ENCODE peak calls at places on chromosome 4, in seven cellular contexts. One of them, this sample, is unnamed.
A peak's percentile ranks its signal among the peaks of the same experiment; 100 is the strongest.

GRCh38 chr4:52868138-52868537 is 6.0 kb downstream of the RASL11B start:
- DNase-seq in fibroblast of lung: no peak
- DNase-seq in mammary epithelial cell: no peak
- DNase-seq in CD8-positive, alpha-beta T cell: no peak
- DNase-seq in pancreas: no peak
- DNase-seq in astrocyte: no peak
- DNase-seq in PC-9: no peak
- DNase-seq in this sample: no peak

GRCh38 chr4:125317526-125317880 is 2.7 kb downstream of the FAT4 start:
- DNase-seq in CD8-positive, alpha-beta T cell: no peak
- DNase-seq in astrocyte: peak; percentile 33
- DNase-seq in pancreas: no peak
- DNase-seq in PC-9: no peak
- DNase-seq in mammary epithelial cell: peak; percentile 30
- DNase-seq in fibroblast of lung: peak; percentile 63
- DNase-seq in this sample: peak; percentile 24

GRCh38 chr4:89216422-89216821 is 91.2 kb downstream of the GPRIN3 start:
- DNase-seq in fibroblast of lung: no peak
- DNase-seq in CD8-positive, alpha-beta T cell: no peak
- DNase-seq in astrocyte: no peak
- DNase-seq in mammary epithelial cell: no peak
- DNase-seq in PC-9: no peak
- DNase-seq in pancreas: no peak
- DNase-seq in this sample: no peak

GRCh38 chr4:54929459-54929858 is 195.9 kb downstream of the KDR start:
- DNase-seq in mammary epithelial cell: no peak
- DNase-seq in fibroblast of lung: no peak
- DNase-seq in PC-9: no peak
- DNase-seq in CD8-positive, alpha-beta T cell: no peak
- DNase-seq in pancreas: no peak
- DNase-seq in astrocyte: no peak
- DNase-seq in this sample: no peak

GRCh38 chr4:157204634-157205244 is 15.8 kb upstream of the GRIA2 start:
- DNase-seq in CD8-positive, alpha-beta T cell: no peak
- DNase-seq in pancreas: peak; percentile 55
- DNase-seq in fibroblast of lung: no peak
- DNase-seq in astrocyte: no peak
- DNase-seq in PC-9: no peak
- DNase-seq in mammary epithelial cell: no peak
- DNase-seq in this sample: no peak

GRCh38 chr4:126957555-126958440 is 675.0 kb upstream of the INTU start:
- DNase-seq in astrocyte: no peak
- DNase-seq in CD8-positive, alpha-beta T cell: no peak
- DNase-seq in fibroblast of lung: peak; percentile 70
- DNase-seq in pancreas: no peak
- DNase-seq in PC-9: no peak
- DNase-seq in mammary epithelial cell: peak; percentile 10
- DNase-seq in this sample: peak; percentile 34

GRCh38 chr4:72924814-72925213 is 144.7 kb downstream of the COX18 start:
- DNase-seq in mammary epithelial cell: no peak
- DNase-seq in PC-9: no peak
- DNase-seq in astrocyte: no peak
- DNase-seq in CD8-positive, alpha-beta T cell: no peak
- DNase-seq in pancreas: no peak
- DNase-seq in fibroblast of lung: no peak
- DNase-seq in this sample: no peak

GRCh38 chr4:142274137-142274536 is 572.0 kb downstream of the INPP4B start:
- DNase-seq in PC-9: peak; percentile 57
- DNase-seq in astrocyte: peak; percentile 75
- DNase-seq in mammary epithelial cell: peak; percentile 71
- DNase-seq in pancreas: no peak
- DNase-seq in CD8-positive, alpha-beta T cell: no peak
- DNase-seq in fibroblast of lung: peak; percentile 91
- DNase-seq in this sample: peak; percentile 85

GRCh38 chr4:13577660-13578059 is 33.4 kb upstream of the NKX3-2 start:
- DNase-seq in PC-9: no peak
- DNase-seq in fibroblast of lung: no peak
- DNase-seq in mammary epithelial cell: no peak
- DNase-seq in CD8-positive, alpha-beta T cell: no peak
- DNase-seq in pancreas: no peak
- DNase-seq in astrocyte: no peak
- DNase-seq in this sample: no peak

GRCh38 chr4:141011799-141012377 is 121.4 kb downstream of the RNF150 start:
- DNase-seq in mammary epithelial cell: no peak
- DNase-seq in astrocyte: no peak
- DNase-seq in PC-9: no peak
- DNase-seq in CD8-positive, alpha-beta T cell: no peak
- DNase-seq in pancreas: no peak
- DNase-seq in fibroblast of lung: no peak
- DNase-seq in this sample: no peak

GRCh38 chr4:22739933-22740332 is 47.2 kb downstream of the GBA3 start:
- DNase-seq in fibroblast of lung: no peak
- DNase-seq in mammary epithelial cell: no peak
- DNase-seq in PC-9: no peak
- DNase-seq in astrocyte: no peak
- DNase-seq in pancreas: no peak
- DNase-seq in CD8-positive, alpha-beta T cell: no peak
- DNase-seq in this sample: no peak

GRCh38 chr4:141573678-141574077 is 62.7 kb upstream of the IL15 start:
- DNase-seq in pancreas: no peak
- DNase-seq in PC-9: no peak
- DNase-seq in CD8-positive, alpha-beta T cell: no peak
- DNase-seq in mammary epithelial cell: no peak
- DNase-seq in astrocyte: no peak
- DNase-seq in fibroblast of lung: no peak
- DNase-seq in this sample: no peak

GRCh38 chr4:158130204-158130603 is 42.6 kb downstream of the GASK1B start:
- DNase-seq in fibroblast of lung: no peak
- DNase-seq in pancreas: no peak
- DNase-seq in astrocyte: no peak
- DNase-seq in CD8-positive, alpha-beta T cell: no peak
- DNase-seq in PC-9: no peak
- DNase-seq in mammary epithelial cell: no peak
- DNase-seq in this sample: no peak

GRCh38 chr4:187380181-187380581 is 615.4 kb upstream of the ZFP42 start:
- DNase-seq in CD8-positive, alpha-beta T cell: no peak
- DNase-seq in PC-9: no peak
- DNase-seq in fibroblast of lung: peak; percentile 6
- DNase-seq in pancreas: no peak
- DNase-seq in mammary epithelial cell: no peak
- DNase-seq in astrocyte: no peak
- DNase-seq in this sample: peak; percentile 52

GRCh38 chr4:76198411-76199237 is 15.0 kb downstream of the SCARB2 start:
- DNase-seq in PC-9: no peak
- DNase-seq in pancreas: no peak
- DNase-seq in astrocyte: peak; percentile 93
- DNase-seq in fibroblast of lung: peak; percentile 93
- DNase-seq in mammary epithelial cell: peak; percentile 71
- DNase-seq in CD8-positive, alpha-beta T cell: no peak
- DNase-seq in this sample: peak; percentile 61

GRCh38 chr4:54233128-54233696 is 4.1 kb downstream of the PDGFRA start:
- DNase-seq in CD8-positive, alpha-beta T cell: peak; percentile 71
- DNase-seq in mammary epithelial cell: peak; percentile 81
- DNase-seq in pancreas: peak; percentile 93
- DNase-seq in astrocyte: peak; percentile 79
- DNase-seq in PC-9: no peak
- DNase-seq in fibroblast of lung: peak; percentile 89
- DNase-seq in this sample: peak; percentile 56

GRCh38 chr4:156773648-156774357 is 197.8 kb downstream of the PDGFC start:
- DNase-seq in CD8-positive, alpha-beta T cell: no peak
- DNase-seq in fibroblast of lung: no peak
- DNase-seq in PC-9: no peak
- DNase-seq in mammary epithelial cell: peak; percentile 39
- DNase-seq in pancreas: no peak
- DNase-seq in astrocyte: peak; percentile 81
- DNase-seq in this sample: peak; percentile 56

DNA sequence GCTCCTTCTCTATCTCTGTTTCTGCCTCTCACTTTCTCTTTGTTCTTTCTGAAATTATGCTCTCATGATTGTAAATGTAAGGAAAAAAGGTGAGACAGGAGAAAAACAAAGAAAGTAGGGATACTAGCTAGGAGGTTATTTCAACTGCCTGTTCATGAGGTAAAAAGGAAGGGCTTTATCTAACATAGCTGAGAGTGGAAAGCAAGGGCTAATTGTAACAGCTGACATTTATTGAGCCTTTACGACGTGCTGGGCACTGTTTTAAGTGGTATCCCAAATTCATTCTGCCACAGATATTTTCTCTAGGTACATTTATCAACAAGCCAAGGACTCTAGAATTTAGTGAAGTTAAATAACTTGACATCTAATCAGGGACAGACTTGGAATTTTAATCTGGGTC is 133.1 kb upstream of the GNPDA2 start:
- DNase-seq in CD8-positive, alpha-beta T cell: no peak
- DNase-seq in astrocyte: no peak
- DNase-seq in fibroblast of lung: no peak
- DNase-seq in mammary epithelial cell: no peak
- DNase-seq in PC-9: no peak
- DNase-seq in pancreas: no peak
- DNase-seq in this sample: no peak
- H3K4me3 ChIP-seq in CD8-positive, alpha-beta T cell: no peak overlapping the region
- H3K4me3 ChIP-seq in astrocyte: no peak overlapping the region
- H3K4me3 ChIP-seq in fibroblast of lung: no peak overlapping the region
- H3K4me3 ChIP-seq in mammary epithelial cell: no peak overlapping the region
- H3K4me3 ChIP-seq in PC-9: no peak overlapping the region
- H3K4me3 ChIP-seq in pancreas: no peak overlapping the region
- H3K4me3 ChIP-seq in this sample: no peak overlapping the region

DNA sequence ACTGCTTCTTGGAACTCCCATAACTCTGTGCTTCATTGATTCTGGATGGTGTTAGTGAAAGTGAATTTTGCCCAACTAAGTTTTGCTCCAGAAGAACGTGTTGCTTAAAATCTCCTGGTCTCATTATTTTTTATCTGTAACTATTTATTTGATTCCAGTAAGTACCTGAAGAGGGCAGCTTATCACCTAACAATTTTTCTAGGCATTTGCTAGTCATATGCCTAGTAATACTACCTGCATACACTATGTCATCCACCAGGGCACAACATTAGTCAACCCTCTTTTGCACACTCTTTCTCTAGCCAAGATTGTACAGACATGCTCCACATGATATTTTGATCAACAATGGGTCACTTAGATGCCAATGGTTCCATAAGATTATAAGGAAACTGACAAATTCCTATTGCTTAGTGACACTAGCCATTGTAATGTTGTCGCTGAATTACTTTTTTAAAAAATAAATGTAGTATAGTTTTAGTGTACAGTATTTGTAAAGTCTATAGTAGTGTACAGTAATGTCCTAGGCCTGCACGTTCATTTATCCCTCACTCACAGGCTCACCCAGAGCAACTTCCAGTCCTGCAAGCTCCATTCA is 499.9 kb upstream of the AADAT start:
- DNase-seq in CD8-positive, alpha-beta T cell: no peak
- DNase-seq in mammary epithelial cell: peak; percentile 54
- DNase-seq in fibroblast of lung: no peak
- DNase-seq in astrocyte: peak; percentile 1
- DNase-seq in PC-9: no peak
- DNase-seq in pancreas: no peak
- DNase-seq in this sample: peak; percentile 57
- TF ChIP-seq CTCF in CD8-positive, alpha-beta T cell: no peak
- TF ChIP-seq CTCF in mammary epithelial cell: peak; percentile 69
- TF ChIP-seq CTCF in fibroblast of lung: no peak
- TF ChIP-seq CTCF in astrocyte: peak; percentile 49
- TF ChIP-seq CTCF in PC-9: peak; percentile 45
- TF ChIP-seq CTCF in pancreas: peak; percentile 4
- TF ChIP-seq CTCF in this sample: peak; percentile 21

GRCh38 chr4:81152839-81153713 is 61.9 kb downstream of the PRKG2 start:
- DNase-seq in CD8-positive, alpha-beta T cell: no peak
- DNase-seq in PC-9: no peak
- DNase-seq in mammary epithelial cell: peak; percentile 65
- DNase-seq in fibroblast of lung: no peak
- DNase-seq in pancreas: no peak
- DNase-seq in astrocyte: no peak
- DNase-seq in this sample: peak; percentile 92
- H3K4me3 ChIP-seq in CD8-positive, alpha-beta T cell: no peak overlapping the region
- H3K4me3 ChIP-seq in PC-9: no peak overlapping the region
- H3K4me3 ChIP-seq in mammary epithelial cell: no peak overlapping the region
- H3K4me3 ChIP-seq in fibroblast of lung: no peak overlapping the region
- H3K4me3 ChIP-seq in pancreas: no peak overlapping the region
- H3K4me3 ChIP-seq in astrocyte: no peak overlapping the region
- H3K4me3 ChIP-seq in this sample: peak overlapping the region; percentile 9

GRCh38 chr4:152460488-152460887 is 75.4 kb downstream of the FBXW7 start:
- DNase-seq in pancreas: no peak
- DNase-seq in fibroblast of lung: peak; percentile 90
- DNase-seq in astrocyte: peak; percentile 59
- DNase-seq in PC-9: no peak
- DNase-seq in mammary epithelial cell: peak; percentile 14
- DNase-seq in CD8-positive, alpha-beta T cell: no peak
- DNase-seq in this sample: peak; percentile 60
- TF ChIP-seq CTCF in pancreas: no peak
- TF ChIP-seq CTCF in fibroblast of lung: no peak
- TF ChIP-seq CTCF in astrocyte: peak; percentile 11
- TF ChIP-seq CTCF in PC-9: no peak
- TF ChIP-seq CTCF in mammary epithelial cell: no peak
- TF ChIP-seq CTCF in CD8-positive, alpha-beta T cell: no peak
- TF ChIP-seq CTCF in this sample: no peak

GRCh38 chr4:154781983-154782293 is 866 bp downstream of the RBM46 start:
- DNase-seq in fibroblast of lung: no peak
- DNase-seq in CD8-positive, alpha-beta T cell: no peak
- DNase-seq in PC-9: no peak
- DNase-seq in mammary epithelial cell: no peak
- DNase-seq in astrocyte: no peak
- DNase-seq in pancreas: no peak
- DNase-seq in this sample: no peak
- H3K4me3 ChIP-seq in fibroblast of lung: no peak overlapping the region
- H3K4me3 ChIP-seq in CD8-positive, alpha-beta T cell: no peak overlapping the region
- H3K4me3 ChIP-seq in PC-9: no peak overlapping the region
- H3K4me3 ChIP-seq in mammary epithelial cell: no peak overlapping the region
- H3K4me3 ChIP-seq in astrocyte: no peak overlapping the region
- H3K4me3 ChIP-seq in pancreas: no peak overlapping the region
- H3K4me3 ChIP-seq in this sample: no peak overlapping the region

GRCh38 chr4:164772076-164772475 is 18.1 kb downstream of the SMIM31 start:
- DNase-seq in astrocyte: no peak
- DNase-seq in mammary epithelial cell: no peak
- DNase-seq in pancreas: no peak
- DNase-seq in fibroblast of lung: no peak
- DNase-seq in CD8-positive, alpha-beta T cell: no peak
- DNase-seq in PC-9: no peak
- DNase-seq in this sample: no peak

GRCh38 chr4:164765096-164765495 is 11.2 kb downstream of the SMIM31 start:
- DNase-seq in mammary epithelial cell: no peak
- DNase-seq in pancreas: no peak
- DNase-seq in PC-9: no peak
- DNase-seq in fibroblast of lung: no peak
- DNase-seq in CD8-positive, alpha-beta T cell: no peak
- DNase-seq in astrocyte: no peak
- DNase-seq in this sample: no peak

GRCh38 chr4:164770051-164770724 is 16.3 kb downstream of the SMIM31 start:
- DNase-seq in PC-9: no peak
- DNase-seq in mammary epithelial cell: no peak
- DNase-seq in pancreas: no peak
- DNase-seq in fibroblast of lung: no peak
- DNase-seq in CD8-positive, alpha-beta T cell: no peak
- DNase-seq in astrocyte: no peak
- DNase-seq in this sample: no peak

GRCh38 chr4:164771088-164771487 is 17.2 kb downstream of the SMIM31 start:
- DNase-seq in pancreas: no peak
- DNase-seq in CD8-positive, alpha-beta T cell: no peak
- DNase-seq in fibroblast of lung: peak; percentile 2
- DNase-seq in mammary epithelial cell: no peak
- DNase-seq in astrocyte: no peak
- DNase-seq in PC-9: no peak
- DNase-seq in this sample: no peak

GRCh38 chr4:164768516-164768915 is 14.6 kb downstream of the SMIM31 start:
- DNase-seq in mammary epithelial cell: no peak
- DNase-seq in fibroblast of lung: peak; percentile 20
- DNase-seq in PC-9: no peak
- DNase-seq in astrocyte: no peak
- DNase-seq in CD8-positive, alpha-beta T cell: no peak
- DNase-seq in pancreas: no peak
- DNase-seq in this sample: no peak
- TF ChIP-seq CTCF in mammary epithelial cell: peak; percentile 43
- TF ChIP-seq CTCF in fibroblast of lung: no peak
- TF ChIP-seq CTCF in PC-9: peak; percentile 51
- TF ChIP-seq CTCF in astrocyte: peak; percentile 41
- TF ChIP-seq CTCF in CD8-positive, alpha-beta T cell: no peak
- TF ChIP-seq CTCF in pancreas: peak; percentile 19
- TF ChIP-seq CTCF in this sample: peak; percentile 16

This sample was measured in bronchial epithelial cell.